ENCODE peak calls at places on chromosomes 12 and 14, in six cellular contexts. M is HCT116, B is IMR-90, K is uterus, O is spleen, I is body of pancreas. X is an unnamed sample. For H3K27me3, the result is how much of the 10 kb centered on the place peaks cover.

GRCh38 chr12:7411343-7411742 is 32.6 kb downstream of the CD163L1 start:
- DNase-seq in M (no peak), B (no peak), K (no peak), O (no peak), I (no peak), X (no peak)

GRCh38 chr14:64554551-64554950 is 4.8 kb downstream of the PPP1R36 start:
- DNase-seq in M (no peak), B (no peak), K (no peak), O (no peak), I (no peak), X (no peak)

GRCh38 chr12:103392722-103393121 is 103.0 kb downstream of the C12orf42 start:
- DNase-seq in M (no peak), B (no peak), K (no peak), O (no peak), I (no peak), X (no peak)

GRCh38 chr14:29911815-29912214 is 15.8 kb downstream of the PRKD1 start:
- DNase-seq in M (no peak), B (no peak), K (no peak), O (no peak), I (no peak), X (no peak)

GRCh38 chr12:68440068-68440581 is 108.0 kb upstream of the MDM1 start:
- DNase-seq in M (no peak), B (peak), K (no peak), O (no peak), I (no peak), X (no peak)

GRCh38 chr12:113302925-113303640 is 31.8 kb downstream of the SLC8B1 start:
- DNase-seq in M (no peak), B (no peak), K (no peak), O (no peak), I (no peak), X (no peak)

GRCh38 chr12:106296179-106296877 is 6.2 kb upstream of the TCP11L2 start:
- DNase-seq in M (peak), B (peak), K (no peak), O (no peak), I (no peak), X (no peak)

GRCh38 chr12:109677323-109677722 is 36.3 kb upstream of the FAM222A start:
- DNase-seq in M (no peak), B (no peak), K (no peak), O (peak), I (no peak), X (no peak)

GRCh38 chr12:113238309-113238708 is 17.0 kb downstream of the TPCN1 start:
- DNase-seq in M (no peak), B (no peak), K (no peak), O (peak), I (no peak), X (peak)

GRCh38 chr14:89728964-89729363 is 225.6 kb downstream of the EFCAB11 start:
- DNase-seq in M (no peak), B (no peak), K (no peak), O (no peak), I (no peak), X (no peak)

GRCh38 chr12:102043928-102044327 is 17.9 kb downstream of the WASHC3 start:
- DNase-seq in M (no peak), B (no peak), K (no peak), O (no peak), I (no peak), X (no peak)

GRCh38 chr12:75479963-75480461 is 543 bp upstream of the GLIPR1 start:
- DNase-seq in M (no peak), B (peak), K (no peak), O (no peak), I (no peak), X (no peak)

GRCh38 chr14:66708262-66708661 is 200.3 kb downstream of the GPHN start:
- DNase-seq in M (no peak), B (no peak), K (no peak), O (no peak), I (no peak), X (no peak)

GRCh38 chr12:131975228-131975627 is 25.5 kb downstream of the EP400 start:
- DNase-seq in M (no peak), B (no peak), K (no peak), O (no peak), I (no peak), X (no peak)

GRCh38 chr12:74043343-74043742 is 494.3 kb upstream of the ATXN7L3B start:
- DNase-seq in M (peak), B (no peak), K (no peak), O (no peak), I (no peak), X (no peak)

GRCh38 chr12:117188961-117189724 is 1.1 kb downstream of the FBXO21 start:
- DNase-seq in M (no peak), B (peak), K (no peak), O (no peak), I (no peak), X (peak)

GRCh38 chr12:47085815-47086252 is 6.1 kb upstream of the AMIGO2 start:
- DNase-seq in M (no peak), B (peak), K (no peak), O (no peak), I (no peak), X (no peak)

GRCh38 chr12:133073836-133074235 is 6.9 kb upstream of the ZNF140 start:
- DNase-seq in M (no peak), B (no peak), K (no peak), O (no peak), I (no peak), X (no peak)

GRCh38 chr12:98416845-98417244 is 98.5 kb upstream of the TMPO start:
- DNase-seq in M (no peak), B (peak), K (no peak), O (no peak), I (no peak), X (no peak)
- H3K27me3 ChIP-seq in M (under half), B (under half), K (under half), O (under half), I (under half), X (under half)

GRCh38 chr12:122265931-122266771 is at the start of gene VPS33A:
- DNase-seq in M (peak), B (peak), K (peak), O (peak), I (peak), X (peak)
- TF ChIP-seq POLR2A in M (peak), B (peak), K (peak), O (peak), I (peak), X (no peak)

DNA sequence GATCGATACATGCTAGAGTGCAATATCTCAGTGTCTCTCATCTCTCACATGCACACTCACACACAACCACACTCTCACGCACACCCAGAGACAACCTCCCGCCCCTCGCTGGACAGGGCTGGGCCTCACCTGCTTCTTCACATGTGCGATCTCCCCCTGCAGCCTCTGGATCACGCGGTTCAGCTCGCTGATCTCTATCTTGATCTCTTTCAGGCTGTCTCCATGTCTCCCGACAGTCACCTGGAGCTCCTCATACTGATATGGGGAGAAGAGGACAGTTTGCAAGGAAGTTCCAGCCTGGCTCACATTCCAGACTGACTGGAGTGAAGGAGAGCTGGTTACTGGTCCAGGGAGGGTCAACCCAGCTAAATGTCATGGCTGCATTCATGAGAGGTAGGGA is 4.4 kb downstream of the KRT2 start:
- DNase-seq in M (no peak), B (no peak), K (no peak), O (no peak), I (no peak), X (no peak)
- H3K27me3 ChIP-seq in M (under half), B (under half), K (under half), O (under half), I (under half), X (under half)

DNA sequence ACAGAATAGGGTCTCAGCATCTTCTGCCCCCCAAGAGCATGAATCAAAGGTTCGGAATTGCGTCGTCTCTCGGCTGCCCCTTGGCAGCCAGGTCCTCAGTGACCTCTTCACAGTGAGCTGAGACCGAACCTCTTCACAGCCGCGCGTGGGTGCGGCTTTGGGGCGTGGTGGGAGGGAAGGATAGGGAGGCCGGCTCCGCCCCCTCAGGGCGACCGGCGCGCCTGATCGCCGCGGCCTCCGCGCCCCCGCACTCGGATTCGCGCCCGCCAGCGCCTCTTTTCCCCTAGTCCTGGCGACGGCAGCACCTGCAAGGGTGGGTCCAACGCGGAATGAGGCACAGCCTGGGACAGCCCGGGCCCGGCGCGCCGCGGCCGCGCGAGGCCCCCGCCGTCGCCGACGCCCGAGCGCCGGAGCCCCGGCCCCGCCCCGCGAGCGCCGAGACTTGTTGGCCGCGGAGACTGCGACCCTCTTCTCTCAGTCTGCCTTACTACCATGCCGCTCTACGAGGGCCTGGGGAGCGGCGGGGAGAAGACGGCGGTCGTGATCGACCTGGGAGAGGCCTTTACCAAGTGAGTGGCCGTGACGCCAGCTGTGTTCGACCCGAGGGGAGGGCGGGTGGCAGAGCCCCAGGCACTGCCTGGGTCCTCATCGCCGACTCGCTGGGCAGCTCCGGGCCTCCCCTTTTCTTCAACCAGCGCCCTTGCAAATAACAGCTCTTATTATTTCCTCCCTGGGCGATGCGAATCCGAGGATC is at the start of gene ACTR10:
- DNase-seq in M (peak), B (peak), K (peak), O (peak), I (peak), X (peak)
- TF ChIP-seq POLR2A in M (peak), B (peak), K (peak), O (peak), I (peak), X (peak)

X was measured in thyroid gland.